ENCODE peak calls at places on chromosomes 11 and 22, in four cellular contexts. A is WTC11, G is K562, S is HepG2. R is an unnamed sample.

GRCh38 chr11:111541209-111542061 is 915 bp downstream of the LAYN start:
- DNase-seq in A (peak; percentile 59), G (no peak), S (no peak), R (peak; percentile 30)

GRCh38 chr11:77471520-77472234 is 2.2 kb downstream of the PAK1 start:
- DNase-seq in A (peak; percentile 30), G (peak; percentile 10), S (peak; percentile 33), R (peak; percentile 34)

GRCh38 chr11:26649884-26650283 is 72.0 kb downstream of the SLC5A12 start:
- DNase-seq in A (peak; percentile 70), G (peak; percentile 69), S (peak; percentile 65), R (peak; percentile 63)

GRCh38 chr22:45455621-45456020 is 42.1 kb downstream of the RIBC2 start:
- DNase-seq in A (no peak), G (no peak), S (no peak), R (no peak)

GRCh38 chr11:78651136-78651775 is 76.6 kb upstream of the NARS2 start:
- DNase-seq in A (no peak), G (no peak), S (no peak), R (no peak)

GRCh38 chr11:19769820-19770219 is 57.2 kb downstream of the NAV2 start:
- DNase-seq in A (no peak), G (no peak), S (no peak), R (no peak)

GRCh38 chr11:120055646-120056045 is 82.3 kb downstream of the TRIM29 start:
- DNase-seq in A (no peak), G (no peak), S (no peak), R (no peak)

GRCh38 chr11:16002942-16003341 is 353.4 kb downstream of the SOX6 start:
- DNase-seq in A (no peak), G (no peak), S (no peak), R (no peak)

GRCh38 chr11:112255075-112255739 is 5.5 kb downstream of the PLET1 start:
- DNase-seq in A (no peak), G (peak; percentile 47), S (peak; percentile 18), R (no peak)

GRCh38 chr11:11442791-11443190 is 89.7 kb upstream of the CSNK2A3 start:
- DNase-seq in A (no peak), G (no peak), S (no peak), R (no peak)

GRCh38 chr11:64918056-64918455 is 1.0 kb upstream of the ATG2A start:
- DNase-seq in A (no peak), G (peak; percentile 65), S (peak; percentile 16), R (no peak)

GRCh38 chr11:73192272-73192671 is 25.8 kb upstream of the P2RY2 start:
- DNase-seq in A (peak; percentile 5), G (no peak), S (no peak), R (no peak)

GRCh38 chr11:101336155-101336554 is 206.5 kb upstream of the PGR start:
- DNase-seq in A (no peak), G (no peak), S (no peak), R (no peak)

GRCh38 chr11:105344938-105345337 is 205.4 kb upstream of the CARD18 start:
- DNase-seq in A (no peak), G (no peak), S (no peak), R (no peak)

GRCh38 chr22:19817561-19818263 is 37.0 kb downstream of the GNB1L start:
- DNase-seq in A (no peak), G (no peak), S (no peak), R (no peak)

GRCh38 chr22:31284241-31284745 is 8.0 kb downstream of the PIK3IP1 start:
- DNase-seq in A (no peak), G (no peak), S (peak; percentile 34), R (no peak)

GRCh38 chr22:31279327-31279669 is 13.0 kb downstream of the PIK3IP1 start:
- DNase-seq in A (no peak), G (no peak), S (no peak), R (no peak)

GRCh38 chr22:31282748-31283468 is 9.4 kb downstream of the PIK3IP1 start:
- DNase-seq in A (no peak), G (no peak), S (no peak), R (no peak)

GRCh38 chr22:31279821-31280496 is 12.3 kb downstream of the PIK3IP1 start:
- DNase-seq in A (no peak), G (no peak), S (no peak), R (no peak)

GRCh38 chr22:31281733-31282132 is 10.6 kb downstream of the PIK3IP1 start:
- DNase-seq in A (no peak), G (no peak), S (no peak), R (no peak)
- TF ChIP-seq ELF4 in A (no peak), G (no peak), S (no peak), R (no peak)

GRCh38 chr22:22893891-22894739 is 6.5 kb downstream of the IGLL5 start:
- DNase-seq in A (no peak), G (no peak), S (no peak), R (no peak)

GRCh38 chr22:22894740-22895731 is 7.4 kb downstream of the IGLL5 start:
- DNase-seq in A (no peak), G (no peak), S (no peak), R (no peak)

GRCh38 chr22:22892096-22893052 is 4.8 kb downstream of the IGLL5 start:
- DNase-seq in A (no peak), G (no peak), S (no peak), R (no peak)

GRCh38 chr22:22891139-22891621 is 3.6 kb downstream of the IGLL5 start:
- DNase-seq in A (no peak), G (no peak), S (no peak), R (no peak)

GRCh38 chr22:22893077-22893805 is 5.6 kb downstream of the IGLL5 start:
- DNase-seq in A (no peak), G (no peak), S (no peak), R (no peak)
- TF ChIP-seq SP1 in A (no peak), G (no peak), S (no peak), R (no peak)

GRCh38 chr22:17754233-17754925 is 19.9 kb downstream of the BID start:
- DNase-seq in A (peak; percentile 59), G (no peak), S (no peak), R (no peak)
- TF ChIP-seq ELF4 in A (no peak), G (no peak), S (no peak), R (no peak)

GRCh38 chr11:35173011-35173511 is 34.1 kb downstream of the CD44 start:
- DNase-seq in A (no peak), G (no peak), S (peak; percentile 38), R (no peak)
- TF ChIP-seq SP1 in A (no peak), G (no peak), S (no peak), R (no peak)

DNA sequence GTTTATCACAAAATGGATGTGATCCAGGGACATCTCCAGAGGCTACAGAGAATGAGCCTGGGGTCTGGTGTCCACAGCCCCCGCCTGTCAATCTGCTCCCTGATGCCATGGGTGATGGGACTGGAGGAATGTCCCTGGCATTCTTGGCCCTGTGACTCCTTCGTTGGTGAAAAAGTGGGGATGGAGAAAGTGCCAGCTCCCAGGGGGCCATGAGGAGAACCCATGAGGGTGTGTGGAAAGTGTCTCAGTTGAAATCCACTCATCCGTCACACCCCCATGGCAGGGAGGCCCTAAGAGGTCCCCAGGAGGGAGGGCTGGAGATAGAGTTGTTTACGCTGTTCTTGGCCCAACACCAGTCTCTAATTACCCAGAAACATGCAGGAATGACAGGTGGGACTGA is 322.0 kb downstream of the CTTN start:
- DNase-seq in A (no peak), G (no peak), S (no peak), R (no peak)
- TF ChIP-seq ELF4 in A (no peak), G (no peak), S (no peak), R (no peak)

GRCh38 chr11:3368199-3368598 is 10.7 kb downstream of the ZNF195 start:
- DNase-seq in A (no peak), G (no peak), S (no peak), R (no peak)
- TF ChIP-seq SP1 in A (no peak), G (no peak), S (no peak), R (no peak)

GRCh38 chr11:47595029-47595428 is 818 bp upstream of the C1QTNF4 start:
- DNase-seq in A (no peak), G (no peak), S (no peak), R (no peak)
- TF ChIP-seq ELF4 in A (no peak), G (no peak), S (no peak), R (no peak)